ENCODE peak calls at places on chromosomes 12 and 14, in seven cellular contexts. R is lower lobe of right lung, T is AG04450, E is bronchial epithelial cell, Q is tibial artery, O is AG04449, F is lung. U is an unnamed sample.

GRCh38 chr14:96852823-96853422 is 55.7 kb downstream of the VRK1 start:
- DNase-seq in R (no peak), F (no peak), T (peak), O (peak), E (peak), Q (no peak), U (peak)

GRCh38 chr14:100015251-100015655 is 50.0 kb upstream of the EVL start:
- DNase-seq in Q (no peak), T (no peak), F (no peak), O (no peak), E (no peak), R (no peak), U (no peak)

GRCh38 chr12:28855761-28856160 is 293.3 kb upstream of the FAR2 start:
- DNase-seq in O (no peak), T (no peak), E (no peak), Q (no peak), R (no peak), F (no peak), U (peak)

GRCh38 chr12:74292351-74293194 is 245.1 kb upstream of the ATXN7L3B start:
- DNase-seq in R (no peak), O (no peak), E (no peak), T (no peak), F (no peak), Q (no peak), U (no peak)

GRCh38 chr12:48286665-48287064 is 64.1 kb downstream of the ZNF641 start:
- DNase-seq in T (no peak), R (no peak), Q (no peak), O (no peak), E (no peak), F (no peak), U (no peak)

GRCh38 chr14:74684444-74684843 is 28.4 kb downstream of the AREL1 start:
- DNase-seq in E (no peak), T (no peak), R (peak), F (no peak), O (no peak), Q (no peak), U (no peak)

GRCh38 chr12:87157791-87158190 is 871.4 kb downstream of the C12orf50 start:
- DNase-seq in R (no peak), F (no peak), O (peak), E (peak), Q (no peak), T (peak), U (peak)

GRCh38 chr12:113996026-113996425 is 29.9 kb upstream of the RBM19 start:
- DNase-seq in Q (no peak), O (no peak), F (no peak), E (no peak), T (no peak), R (no peak), U (no peak)

GRCh38 chr12:19482551-19483109 is 43.3 kb downstream of the AEBP2 start:
- DNase-seq in O (no peak), Q (no peak), T (no peak), R (peak), F (no peak), E (peak), U (no peak)

GRCh38 chr12:45191239-45191638 is 24.7 kb upstream of the ANO6 start:
- DNase-seq in F (no peak), Q (no peak), R (no peak), E (peak), T (no peak), O (peak), U (peak)

GRCh38 chr12:130860311-130860710 is 11.6 kb upstream of the RAN start:
- DNase-seq in Q (no peak), O (no peak), R (no peak), E (no peak), F (no peak), T (no peak), U (no peak)

GRCh38 chr14:90553298-90553920 is 156.6 kb downstream of the CALM1 start:
- DNase-seq in F (no peak), T (no peak), E (no peak), O (no peak), R (no peak), Q (no peak), U (no peak)

GRCh38 chr14:63266106-63266505 is 52.6 kb downstream of the GPHB5 start:
- DNase-seq in T (no peak), R (no peak), E (peak), F (no peak), O (no peak), Q (no peak), U (no peak)

GRCh38 chr12:19779393-19780056 is 340.2 kb downstream of the AEBP2 start:
- DNase-seq in F (no peak), Q (peak), O (no peak), T (no peak), E (no peak), R (no peak), U (peak)

GRCh38 chr12:111687255-111687654 is 1.4 kb downstream of the ACAD10 start:
- DNase-seq in F (no peak), R (no peak), E (peak), O (no peak), Q (no peak), T (no peak), U (no peak)

GRCh38 chr12:52618216-52618615 is at the start of gene KRT73:
- DNase-seq in R (no peak), T (no peak), O (no peak), F (peak), Q (no peak), E (no peak), U (no peak)

GRCh38 chr14:35878272-35879140 is 52.4 kb downstream of the BRMS1L start:
- DNase-seq in Q (no peak), F (no peak), E (peak), R (no peak), T (peak), O (peak), U (peak)

GRCh38 chr14:61532818-61533217 is 162.5 kb upstream of the HIF1A start:
- DNase-seq in R (no peak), E (no peak), O (no peak), F (no peak), Q (no peak), T (no peak), U (no peak)

GRCh38 chr12:120314220-120314619 is 12.1 kb downstream of the SIRT4 start:
- DNase-seq in O (no peak), R (no peak), F (no peak), Q (no peak), T (no peak), E (no peak), U (no peak)

GRCh38 chr14:87286826-87287225 is 706.2 kb downstream of the GALC start:
- DNase-seq in Q (no peak), E (no peak), F (no peak), O (no peak), R (no peak), T (no peak), U (no peak)

GRCh38 chr12:52613363-52614030 is 4.9 kb downstream of the KRT73 start:
- DNase-seq in F (no peak), R (no peak), Q (no peak), O (no peak), T (no peak), E (no peak), U (no peak)

GRCh38 chr14:30551460-30551859 is 7.5 kb upstream of the G2E3 start:
- DNase-seq in O (no peak), F (no peak), R (no peak), T (no peak), E (no peak), Q (no peak), U (no peak)

GRCh38 chr14:95273041-95273978 is 46.4 kb downstream of the CLMN start:
- DNase-seq in Q (no peak), R (no peak), O (no peak), T (no peak), E (peak), F (no peak), U (no peak)

GRCh38 chr14:70188608-70189540 is at the start of gene SLC8A3:
- DNase-seq in O (no peak), T (no peak), Q (no peak), F (no peak), E (peak), R (no peak), U (peak)

GRCh38 chr12:93256258-93256969 is 121.3 kb upstream of the NUDT4 start:
- DNase-seq in R (no peak), Q (no peak), E (no peak), T (no peak), O (no peak), F (no peak), U (peak)

GRCh38 chr14:24866067-24866466 is 183.9 kb downstream of the STXBP6 start:
- DNase-seq in R (no peak), F (no peak), E (no peak), O (no peak), Q (no peak), T (no peak), U (no peak)

GRCh38 chr12:42237052-42237852 is 796 bp downstream of the YAF2 start:
- DNase-seq in Q (peak), E (peak), F (peak), R (peak), T (no peak), O (no peak), U (peak)
- TF ChIP-seq CTCF in Q (peak), E (peak), F (peak), R (peak), T (peak), O (peak), U (peak)

GRCh38 chr12:1470051-1470450 is 124.3 kb downstream of the FBXL14 start:
- DNase-seq in Q (no peak), R (no peak), T (no peak), E (no peak), F (no peak), O (no peak), U (no peak)

GRCh38 chr12:1473418-1473817 is 121.0 kb downstream of the FBXL14 start:
- DNase-seq in E (peak), R (no peak), T (no peak), O (no peak), Q (no peak), F (no peak), U (peak)

GRCh38 chr12:1474059-1474537 is 120.3 kb downstream of the FBXL14 start:
- DNase-seq in T (peak), R (no peak), F (no peak), O (peak), Q (no peak), E (peak), U (peak)

GRCh38 chr12:1471224-1471623 is 123.2 kb downstream of the FBXL14 start:
- DNase-seq in O (no peak), E (no peak), Q (no peak), R (no peak), F (no peak), T (no peak), U (no peak)

GRCh38 chr12:1474567-1475153 is 119.7 kb downstream of the FBXL14 start:
- DNase-seq in E (peak), F (no peak), Q (no peak), T (peak), O (peak), R (no peak), U (peak)
- H3K4me3 ChIP-seq in E (no peak), F (no peak), Q (peak), T (peak), O (peak), R (no peak), U (peak)

GRCh38 chr12:9378430-9378835 is 170.2 kb upstream of the PZP start:
- DNase-seq in O (no peak), E (peak), Q (no peak), R (no peak), T (no peak), F (no peak), U (no peak)
- TF ChIP-seq CTCF in O (no peak), E (peak), Q (no peak), R (no peak), T (peak), F (no peak), U (peak)

DNA sequence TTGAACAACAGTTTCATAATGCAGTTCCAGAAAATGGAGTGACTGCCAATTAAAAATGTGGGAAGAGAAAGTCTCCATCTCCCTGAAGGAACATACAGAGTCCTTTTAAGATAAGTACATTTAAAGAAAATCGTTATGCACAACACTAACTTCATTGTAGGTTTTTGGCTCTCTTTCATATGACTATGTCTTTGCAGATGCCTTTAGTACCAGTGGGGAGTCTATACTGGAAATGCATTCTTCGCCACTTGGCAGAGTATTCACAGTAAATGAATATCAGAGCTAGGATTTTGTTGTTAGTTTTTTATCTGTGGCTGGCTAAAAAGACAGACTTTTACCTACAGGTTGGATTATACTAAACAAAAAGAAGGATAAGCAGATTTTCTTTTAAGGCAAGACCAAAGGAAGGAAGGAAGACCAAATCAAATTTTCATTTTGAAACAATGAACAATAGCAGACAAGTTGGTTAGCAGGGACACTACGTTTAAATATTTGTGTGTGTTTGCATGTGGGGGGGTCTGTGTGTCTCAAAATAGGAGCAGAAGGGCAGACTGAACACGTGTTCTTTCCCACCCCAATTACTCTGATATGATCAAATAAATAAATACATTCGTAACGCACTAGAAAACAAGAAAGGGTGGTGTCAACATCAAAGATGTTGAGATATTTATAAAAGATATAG is 124.5 kb downstream of the BTG1 start:
- DNase-seq in Q (no peak), T (no peak), O (no peak), F (no peak), R (no peak), E (no peak), U (no peak)
- H3K4me3 ChIP-seq in Q (no peak), T (no peak), O (no peak), F (no peak), R (no peak), E (no peak), U (no peak)

GRCh38 chr14:51202914-51203665 is 37.0 kb upstream of the TMX1 start:
- DNase-seq in F (no peak), O (no peak), R (no peak), Q (no peak), T (no peak), E (no peak), U (no peak)
- TF ChIP-seq CTCF in F (no peak), O (no peak), R (no peak), Q (no peak), T (no peak), E (no peak), U (no peak)

GRCh38 chr12:85029456-85029855 is 6.6 kb downstream of the TSPAN19 start:
- DNase-seq in O (no peak), F (no peak), Q (no peak), T (no peak), E (peak), R (no peak), U (peak)
- H3K4me3 ChIP-seq in O (no peak), F (no peak), Q (no peak), T (no peak), E (no peak), R (no peak), U (no peak)

DNA sequence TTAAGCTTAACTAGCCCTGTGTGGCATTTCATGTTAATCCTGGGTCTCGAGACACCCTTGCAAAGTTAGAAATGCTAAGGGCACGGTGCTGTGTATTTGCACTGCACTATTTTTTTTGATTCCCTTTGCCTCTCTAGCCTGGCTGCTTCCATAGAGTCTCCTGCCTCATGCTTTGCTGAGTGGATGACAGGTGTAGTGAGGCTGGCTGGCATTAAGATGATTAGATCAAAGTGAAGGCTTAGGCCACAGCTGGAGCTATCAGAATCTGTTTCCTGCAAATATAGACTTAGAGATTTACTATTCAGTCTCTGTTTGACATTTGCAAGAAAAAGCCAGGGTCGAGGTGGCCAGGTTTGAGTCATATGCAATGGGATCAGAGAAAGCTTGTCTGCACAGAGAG is 791.1 kb downstream of the AACS start:
- DNase-seq in O (no peak), T (no peak), R (no peak), E (no peak), F (no peak), Q (no peak), U (no peak)
- TF ChIP-seq CTCF in O (no peak), T (no peak), R (no peak), E (no peak), F (no peak), Q (no peak), U (no peak)